ENCODE peak calls at places on chromosomes 6 and 20, in five cellular contexts. Z, H, T, D and E are unnamed samples.

GRCh38 chr6:35052694-35053565 is 88.2 kb downstream of the TCP11 start:
- DNase-seq in Z (peak), H (no peak), T (peak), D (peak), E (peak)

GRCh38 chr20:14494355-14494754 is 156.9 kb upstream of the FLRT3 start:
- DNase-seq in Z (no peak), H (no peak), T (no peak), D (no peak), E (no peak)

GRCh38 chr20:43963872-43964791 is 49.5 kb downstream of the TOX2 start:
- DNase-seq in Z (peak), H (no peak), T (no peak), D (peak), E (peak)

GRCh38 chr6:3619201-3619600 is 132.3 kb downstream of the PXDC1 start:
- DNase-seq in Z (no peak), H (no peak), T (no peak), D (no peak), E (no peak)

GRCh38 chr20:46914789-46915359 is 20.2 kb downstream of the EYA2 start:
- DNase-seq in Z (peak), H (no peak), T (no peak), D (peak), E (no peak)

GRCh38 chr6:138035070-138035469 is 72.1 kb downstream of the PERP start:
- DNase-seq in Z (no peak), H (no peak), T (no peak), D (no peak), E (no peak)

GRCh38 chr6:130513770-130514169 is 148.0 kb downstream of the TMEM200A start:
- DNase-seq in Z (peak), H (no peak), T (no peak), D (no peak), E (peak)

GRCh38 chr6:53441035-53441493 is 92.3 kb upstream of the ELOVL5 start:
- DNase-seq in Z (peak), H (no peak), T (no peak), D (no peak), E (no peak)

GRCh38 chr6:161668665-161669064 is 394.8 kb upstream of the AGPAT4 start:
- DNase-seq in Z (no peak), H (no peak), T (no peak), D (no peak), E (no peak)

GRCh38 chr6:42293579-42293978 is 75.9 kb upstream of the MRPS10 start:
- DNase-seq in Z (no peak), H (no peak), T (no peak), D (no peak), E (no peak)

GRCh38 chr6:168274046-168274952 is 45.3 kb downstream of the DACT2 start:
- DNase-seq in Z (no peak), H (no peak), T (no peak), D (no peak), E (no peak)

GRCh38 chr6:34145161-34146020 is 496 bp downstream of the GRM4 start:
- DNase-seq in Z (peak), H (peak), T (peak), D (peak), E (peak)

GRCh38 chr20:3580412-3580811 is 82.8 kb downstream of the GFRA4 start:
- DNase-seq in Z (no peak), H (no peak), T (peak), D (no peak), E (no peak)

GRCh38 chr6:159726918-159727716 is at the start of gene WTAP:
- DNase-seq in Z (peak), H (peak), T (peak), D (peak), E (peak)

DNA sequence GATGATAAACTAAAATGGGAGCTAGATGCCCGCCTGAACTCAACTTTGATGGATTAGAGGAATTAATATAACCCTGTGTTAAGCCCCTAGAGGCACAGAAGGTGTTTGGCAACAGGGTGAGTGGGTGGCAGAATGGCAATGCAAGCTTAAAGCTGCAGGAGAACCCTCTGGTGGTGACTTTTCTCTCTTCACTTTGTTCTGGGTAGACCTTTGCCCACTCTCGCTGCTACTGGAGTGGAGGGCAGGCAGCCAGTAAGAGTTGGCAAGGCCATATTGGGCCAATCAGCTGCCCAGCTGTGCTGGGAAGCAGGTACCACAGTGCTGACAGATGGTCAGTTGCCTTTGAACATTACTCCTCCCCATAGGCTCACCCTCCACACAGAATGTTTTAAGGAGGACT is 468.2 kb downstream of the MMUT start:
- DNase-seq in Z (no peak), H (no peak), T (no peak), D (no peak), E (no peak)
- H3K4me3 ChIP-seq in Z (no peak), H (no peak), T (no peak), D (no peak), E (no peak)

DNA sequence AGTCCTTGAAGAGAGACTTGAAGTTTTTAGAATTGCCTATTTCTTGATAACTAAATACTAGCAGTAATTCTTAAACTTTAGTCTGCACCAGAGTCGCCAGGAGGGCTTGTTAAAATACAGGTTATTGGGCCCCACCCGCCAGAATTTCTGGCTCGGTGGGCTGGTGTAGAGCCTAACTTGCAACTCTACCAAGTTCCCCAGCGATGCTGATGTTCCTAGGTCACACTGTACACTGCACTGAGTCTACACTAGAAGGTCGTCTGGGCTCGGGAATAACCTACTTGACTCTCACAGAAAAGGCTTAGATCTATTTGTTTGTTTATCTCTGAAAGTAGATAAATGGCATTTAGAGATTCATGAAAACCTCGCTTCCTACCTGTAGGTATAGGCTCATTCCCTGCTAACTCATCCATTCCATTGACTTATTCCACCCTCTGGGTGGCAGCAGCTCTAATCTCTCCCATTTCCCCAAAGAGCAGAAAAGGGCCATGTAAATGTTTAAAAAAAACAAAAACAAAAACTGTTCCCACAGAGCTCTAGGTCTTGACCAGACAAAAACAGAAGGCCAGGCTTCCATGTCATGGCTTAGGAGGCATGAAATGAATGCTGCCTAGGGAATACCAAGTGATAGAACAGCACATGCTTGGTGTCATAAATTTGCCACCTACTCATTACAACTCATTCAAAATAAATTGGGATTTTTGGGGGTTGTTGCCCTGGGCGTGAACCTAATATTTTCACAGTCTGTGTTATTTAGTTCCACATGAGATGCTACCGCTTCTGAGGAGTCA is 292.1 kb downstream of the ADGB start:
- DNase-seq in Z (peak), H (no peak), T (no peak), D (no peak), E (no peak)
- TF ChIP-seq CTCF in Z (peak), H (no peak), T (peak), D (no peak), E (no peak)

GRCh38 chr6:85077098-85077497 is 312.7 kb upstream of the TBX18 start:
- DNase-seq in Z (peak), H (no peak), T (no peak), D (no peak), E (no peak)

GRCh38 chr6:85081102-85081501 is 316.7 kb upstream of the TBX18 start:
- DNase-seq in Z (peak), H (no peak), T (no peak), D (no peak), E (no peak)

GRCh38 chr6:85079761-85080160 is 315.4 kb upstream of the TBX18 start:
- DNase-seq in Z (no peak), H (no peak), T (no peak), D (no peak), E (no peak)

GRCh38 chr6:85078071-85078470 is 313.7 kb upstream of the TBX18 start:
- DNase-seq in Z (peak), H (no peak), T (no peak), D (no peak), E (peak)
- H3K4me3 ChIP-seq in Z (no peak), H (no peak), T (no peak), D (no peak), E (no peak)

DNA sequence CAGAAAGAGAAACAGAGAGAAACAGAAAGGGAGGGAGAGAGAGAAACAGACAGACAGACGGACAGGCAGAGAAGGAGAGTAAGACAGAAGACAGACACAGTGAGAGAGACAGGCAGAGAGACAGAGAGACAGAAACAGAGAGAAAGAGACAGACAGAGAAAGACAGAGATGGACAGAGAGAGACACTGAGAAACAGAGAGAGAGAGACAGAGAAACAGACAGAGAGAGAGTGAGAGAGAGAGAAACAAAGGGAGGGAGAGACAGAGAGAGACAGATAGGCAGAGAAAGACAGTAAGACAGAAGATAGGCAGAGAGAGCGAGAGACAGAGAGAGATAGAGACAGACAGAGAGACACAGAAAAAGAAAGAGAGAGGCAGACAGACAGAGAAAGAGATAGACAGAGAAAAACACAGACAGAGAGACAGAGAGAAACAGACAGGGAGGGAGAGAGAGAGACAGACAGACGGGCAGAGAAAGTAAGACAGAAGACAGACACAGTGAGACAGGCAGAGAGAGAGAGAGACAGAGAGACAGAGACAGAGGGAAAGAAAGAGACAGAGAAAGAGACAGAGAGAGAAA is 753.4 kb upstream of the DEFB115 start:
- DNase-seq in Z (no peak), H (no peak), T (no peak), D (no peak), E (no peak)
- TF ChIP-seq CTCF in Z (no peak), H (no peak), T (no peak), D (no peak), E (no peak)

GRCh38 chr20:17874271-17875105 is 94.1 kb downstream of the SNX5 start:
- DNase-seq in Z (no peak), H (no peak), T (no peak), D (no peak), E (no peak)
- H3K4me3 ChIP-seq in Z (no peak), H (no peak), T (no peak), D (no peak), E (no peak)

GRCh38 chr20:62549499-62550086 is 73.8 kb upstream of the GATA5 start:
- DNase-seq in Z (no peak), H (no peak), T (peak), D (peak), E (no peak)
- TF ChIP-seq CTCF in Z (no peak), H (no peak), T (peak), D (peak), E (no peak)

GRCh38 chr6:45537539-45537938 is 159.8 kb upstream of the SUPT3H start:
- DNase-seq in Z (peak), H (no peak), T (no peak), D (no peak), E (no peak)

GRCh38 chr6:45533394-45533793 is 155.7 kb upstream of the SUPT3H start:
- DNase-seq in Z (no peak), H (no peak), T (no peak), D (no peak), E (peak)

GRCh38 chr6:45535933-45536332 is 158.2 kb upstream of the SUPT3H start:
- DNase-seq in Z (no peak), H (no peak), T (no peak), D (no peak), E (no peak)

GRCh38 chr6:45531999-45532605 is 154.4 kb upstream of the SUPT3H start:
- DNase-seq in Z (no peak), H (no peak), T (no peak), D (no peak), E (no peak)

GRCh38 chr6:45532626-45533258 is 155.0 kb upstream of the SUPT3H start:
- DNase-seq in Z (peak), H (no peak), T (no peak), D (no peak), E (peak)
- H3K4me3 ChIP-seq in Z (no peak), H (no peak), T (no peak), D (peak), E (peak)

GRCh38 chr20:48578397-48579098 is 249.3 kb downstream of the PREX1 start:
- DNase-seq in Z (no peak), H (no peak), T (no peak), D (no peak), E (no peak)
- TF ChIP-seq CTCF in Z (no peak), H (no peak), T (no peak), D (no peak), E (no peak)